ENCODE peak calls at places on chromosomes 6 and 20, in seven cellular contexts. One of them, this sample, is unnamed.

GRCh38 chr6:82458147-82458546 is 94.5 kb downstream of the TPBG start:
- DNase-seq in SW480: no peak
- DNase-seq in mammary epithelial cell: peak; percentile 99
- DNase-seq in nephron progenitor cell: no peak
- DNase-seq in NCI-H748 treated with DMSO at 0.1 percent for 48 hours: no peak
- DNase-seq in AG08396: no peak
- DNase-seq in HTR-8/SVneo: no peak
- DNase-seq in this sample: no peak

GRCh38 chr6:113980937-113981554 is 10.1 kb upstream of the HDAC2 start:
- DNase-seq in SW480: peak; percentile 46
- DNase-seq in mammary epithelial cell: no peak
- DNase-seq in nephron progenitor cell: peak; percentile 26
- DNase-seq in NCI-H748 treated with DMSO at 0.1 percent for 48 hours: peak; percentile 35
- DNase-seq in AG08396: peak; percentile 16
- DNase-seq in HTR-8/SVneo: no peak
- DNase-seq in this sample: peak; percentile 61

GRCh38 chr20:63441777-63442493 is 30.5 kb downstream of the KCNQ2 start:
- DNase-seq in SW480: peak; percentile 85
- DNase-seq in mammary epithelial cell: peak; percentile 29
- DNase-seq in nephron progenitor cell: peak; percentile 65
- DNase-seq in NCI-H748 treated with DMSO at 0.1 percent for 48 hours: no peak
- DNase-seq in AG08396: peak; percentile 64
- DNase-seq in HTR-8/SVneo: peak; percentile 70
- DNase-seq in this sample: peak; percentile 89

GRCh38 chr6:148704539-148704938 is 42.3 kb upstream of the UST start:
- DNase-seq in SW480: no peak
- DNase-seq in mammary epithelial cell: no peak
- DNase-seq in nephron progenitor cell: no peak
- DNase-seq in NCI-H748 treated with DMSO at 0.1 percent for 48 hours: no peak
- DNase-seq in AG08396: no peak
- DNase-seq in HTR-8/SVneo: no peak
- DNase-seq in this sample: no peak

GRCh38 chr20:14142171-14142570 is 146.9 kb downstream of the MACROD2 start:
- DNase-seq in SW480: peak; percentile 77
- DNase-seq in mammary epithelial cell: peak; percentile 66
- DNase-seq in nephron progenitor cell: peak; percentile 59
- DNase-seq in NCI-H748 treated with DMSO at 0.1 percent for 48 hours: peak; percentile 90
- DNase-seq in AG08396: peak; percentile 13
- DNase-seq in HTR-8/SVneo: peak; percentile 2
- DNase-seq in this sample: peak; percentile 68

GRCh38 chr6:163416640-163417253 is 2.2 kb downstream of the QKI start:
- DNase-seq in SW480: peak; percentile 63
- DNase-seq in mammary epithelial cell: peak; percentile 79
- DNase-seq in nephron progenitor cell: peak; percentile 47
- DNase-seq in NCI-H748 treated with DMSO at 0.1 percent for 48 hours: peak; percentile 30
- DNase-seq in AG08396: peak; percentile 65
- DNase-seq in HTR-8/SVneo: peak; percentile 44
- DNase-seq in this sample: no peak

GRCh38 chr20:32332614-32333013 is 25.5 kb upstream of the ASXL1 start:
- DNase-seq in SW480: no peak
- DNase-seq in mammary epithelial cell: peak; percentile 82
- DNase-seq in nephron progenitor cell: no peak
- DNase-seq in NCI-H748 treated with DMSO at 0.1 percent for 48 hours: no peak
- DNase-seq in AG08396: no peak
- DNase-seq in HTR-8/SVneo: no peak
- DNase-seq in this sample: no peak

GRCh38 chr6:83590413-83590812 is 78.1 kb downstream of the PRSS35 start:
- DNase-seq in SW480: no peak
- DNase-seq in mammary epithelial cell: no peak
- DNase-seq in nephron progenitor cell: no peak
- DNase-seq in NCI-H748 treated with DMSO at 0.1 percent for 48 hours: no peak
- DNase-seq in AG08396: no peak
- DNase-seq in HTR-8/SVneo: no peak
- DNase-seq in this sample: no peak

GRCh38 chr6:44898296-44898930 is 429.7 kb upstream of the RUNX2 start:
- DNase-seq in SW480: peak; percentile 1
- DNase-seq in mammary epithelial cell: peak; percentile 54
- DNase-seq in nephron progenitor cell: no peak
- DNase-seq in NCI-H748 treated with DMSO at 0.1 percent for 48 hours: no peak
- DNase-seq in AG08396: peak; percentile 29
- DNase-seq in HTR-8/SVneo: no peak
- DNase-seq in this sample: peak; percentile 30

GRCh38 chr20:57679113-57679512 is 30.7 kb downstream of the PMEPA1 start:
- DNase-seq in SW480: no peak
- DNase-seq in mammary epithelial cell: no peak
- DNase-seq in nephron progenitor cell: no peak
- DNase-seq in NCI-H748 treated with DMSO at 0.1 percent for 48 hours: peak; percentile 28
- DNase-seq in AG08396: no peak
- DNase-seq in HTR-8/SVneo: no peak
- DNase-seq in this sample: no peak

GRCh38 chr6:78868124-78868523 is 773 bp downstream of the IRAK1BP1 start:
- DNase-seq in SW480: peak; percentile 13
- DNase-seq in mammary epithelial cell: peak; percentile 6
- DNase-seq in nephron progenitor cell: no peak
- DNase-seq in NCI-H748 treated with DMSO at 0.1 percent for 48 hours: no peak
- DNase-seq in AG08396: peak; percentile 5
- DNase-seq in HTR-8/SVneo: no peak
- DNase-seq in this sample: no peak